ENCODE peak calls at places on chromosome 1, in eight cellular contexts. I is thoracic aorta, X is mammary epithelial cell, R is cardiac muscle cell, E is tibial artery, B is breast epithelium, A is prostate gland, O is uterus. F is an unnamed sample.

GRCh38 chr1:72936151-72936740 is 653.9 kb upstream of the NEGR1 start:
- DNase-seq in I (no peak), X (no peak), R (no peak), E (no peak), B (no peak), A (no peak), O (no peak), F (no peak)

GRCh38 chr1:167330601-167331293 is 110.1 kb downstream of the POU2F1 start:
- DNase-seq in I (no peak), X (no peak), R (no peak), E (no peak), B (no peak), A (no peak), O (no peak), F (no peak)

GRCh38 chr1:18643154-18644012 is 12.7 kb downstream of the PAX7 start:
- DNase-seq in I (no peak), X (no peak), R (no peak), E (no peak), B (no peak), A (no peak), O (no peak), F (no peak)

GRCh38 chr1:155105604-155106011 is 22.1 kb upstream of the EFNA1 start:
- DNase-seq in I (no peak), X (no peak), R (peak; percentile 92), E (no peak), B (no peak), A (no peak), O (no peak), F (no peak)

GRCh38 chr1:101308001-101308659 is 71.3 kb downstream of the S1PR1 start:
- DNase-seq in I (no peak), X (no peak), R (no peak), E (no peak), B (no peak), A (no peak), O (no peak), F (no peak)

GRCh38 chr1:51523931-51524330 is 4.9 kb upstream of the EPS15 start:
- DNase-seq in I (no peak), X (no peak), R (no peak), E (no peak), B (no peak), A (no peak), O (no peak), F (no peak)

GRCh38 chr1:110465038-110465813 is 14.3 kb downstream of the PROK1 start:
- DNase-seq in I (no peak), X (no peak), R (no peak), E (no peak), B (no peak), A (peak; percentile 26), O (no peak), F (no peak)

GRCh38 chr1:41955461-41956159 is 36.9 kb upstream of the HIVEP3 start:
- DNase-seq in I (no peak), X (peak; percentile 99), R (peak; percentile 78), E (no peak), B (no peak), A (no peak), O (no peak), F (no peak)

GRCh38 chr1:226956942-226957713 is 17.0 kb downstream of the COQ8A start:
- DNase-seq in I (no peak), X (no peak), R (no peak), E (no peak), B (no peak), A (no peak), O (no peak), F (no peak)

GRCh38 chr1:226954777-226955176 is 14.7 kb downstream of the COQ8A start:
- DNase-seq in I (no peak), X (no peak), R (no peak), E (peak; percentile 16), B (no peak), A (no peak), O (no peak), F (no peak)

GRCh38 chr1:226960256-226960655 is 20.2 kb downstream of the COQ8A start:
- DNase-seq in I (no peak), X (no peak), R (no peak), E (no peak), B (no peak), A (no peak), O (no peak), F (no peak)

GRCh38 chr1:226958300-226958699 is 18.2 kb downstream of the COQ8A start:
- DNase-seq in I (no peak), X (no peak), R (no peak), E (no peak), B (no peak), A (no peak), O (no peak), F (no peak)

DNA sequence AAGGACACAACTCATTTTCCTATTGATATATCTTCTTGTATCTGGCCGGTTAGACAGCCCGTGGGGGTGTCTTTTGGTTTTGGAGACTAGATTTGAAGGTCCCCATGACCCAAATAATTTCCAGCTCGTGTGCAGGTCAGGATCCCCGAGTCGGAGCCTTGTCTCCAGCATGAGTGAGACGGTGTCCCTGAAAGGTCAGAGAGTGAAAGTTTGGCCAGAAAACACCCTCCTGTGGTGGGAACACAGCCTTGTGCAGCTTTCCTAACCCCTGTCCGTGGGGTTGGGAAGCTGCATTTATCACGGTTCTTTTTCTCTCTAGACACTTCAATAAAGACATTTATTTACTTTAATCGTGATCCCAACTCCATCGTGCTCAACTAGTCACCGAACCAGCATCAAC is 17.6 kb downstream of the COQ8A start:
- DNase-seq in I (no peak), X (no peak), R (no peak), E (no peak), B (no peak), A (no peak), O (no peak), F (no peak)
- H3K9me3 ChIP-seq in I (no peaks in the 10 kb centered on the region), X (no peaks in the 10 kb centered on the region), R (no peaks in the 10 kb centered on the region), E (no peaks in the 10 kb centered on the region), B (no peaks in the 10 kb centered on the region), A (no peaks in the 10 kb centered on the region), O (no peaks in the 10 kb centered on the region), F (no peaks in the 10 kb centered on the region)

GRCh38 chr1:119139857-119140176 is 636 bp downstream of the WARS2 start:
- DNase-seq in I (no peak), X (no peak), R (no peak), E (no peak), B (no peak), A (peak; percentile 32), O (no peak), F (no peak)

GRCh38 chr1:119143716-119144115 is 3.3 kb upstream of the WARS2 start:
- DNase-seq in I (no peak), X (no peak), R (no peak), E (no peak), B (no peak), A (no peak), O (no peak), F (no peak)

GRCh38 chr1:119141020-119141424 is 569 bp upstream of the WARS2 start:
- DNase-seq in I (no peak), X (no peak), R (peak; percentile 43), E (no peak), B (no peak), A (no peak), O (peak; percentile 29), F (peak; percentile 62)

GRCh38 chr1:119140177-119141019 is at the start of gene WARS2:
- DNase-seq in I (peak; percentile 89), X (peak; percentile 96), R (peak; percentile 99), E (peak; percentile 97), B (peak; percentile 92), A (peak; percentile 97), O (peak; percentile 97), F (peak; percentile 99)

DNA sequence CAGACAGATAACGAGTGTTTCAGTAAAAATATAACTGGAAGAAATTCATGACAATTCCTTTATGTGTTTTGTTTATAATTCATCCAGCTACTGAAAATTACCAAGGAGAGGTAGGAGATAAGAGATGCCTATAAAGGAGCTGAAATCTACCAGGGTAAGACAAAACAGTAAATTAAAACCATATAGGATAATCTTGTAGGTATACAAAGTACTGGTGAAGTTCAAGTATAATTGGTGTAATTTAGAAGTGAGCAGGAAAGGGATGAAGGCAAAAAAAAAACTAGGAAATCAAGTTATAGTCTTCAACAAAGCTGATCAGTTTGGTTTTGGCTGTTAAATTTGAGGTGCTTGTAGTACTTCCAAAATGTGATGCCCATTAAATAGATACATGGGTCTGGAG is 1.2 kb upstream of the WARS2 start:
- DNase-seq in I (no peak), X (no peak), R (no peak), E (no peak), B (no peak), A (no peak), O (no peak), F (no peak)
- H3K4me3 ChIP-seq in I (no peak overlapping the region), X (peak overlapping the region; percentile 73), R (no peak overlapping the region), E (no peak overlapping the region), B (no peak overlapping the region), A (no peak overlapping the region), O (no peak overlapping the region), F (no peak overlapping the region)

GRCh38 chr1:178057863-178058576 is 35.9 kb upstream of the RASAL2 start:
- DNase-seq in I (no peak), X (no peak), R (peak; percentile 94), E (no peak), B (no peak), A (no peak), O (peak; percentile 70), F (peak; percentile 76)

GRCh38 chr1:178052650-178053461 is 41.0 kb upstream of the RASAL2 start:
- DNase-seq in I (no peak), X (no peak), R (peak; percentile 57), E (no peak), B (no peak), A (no peak), O (no peak), F (no peak)

GRCh38 chr1:178055093-178055492 is 38.8 kb upstream of the RASAL2 start:
- DNase-seq in I (no peak), X (no peak), R (peak; percentile 45), E (no peak), B (no peak), A (no peak), O (no peak), F (no peak)

GRCh38 chr1:178057131-178057765 is 36.7 kb upstream of the RASAL2 start:
- DNase-seq in I (no peak), X (no peak), R (peak; percentile 28), E (no peak), B (no peak), A (no peak), O (no peak), F (no peak)

DNA sequence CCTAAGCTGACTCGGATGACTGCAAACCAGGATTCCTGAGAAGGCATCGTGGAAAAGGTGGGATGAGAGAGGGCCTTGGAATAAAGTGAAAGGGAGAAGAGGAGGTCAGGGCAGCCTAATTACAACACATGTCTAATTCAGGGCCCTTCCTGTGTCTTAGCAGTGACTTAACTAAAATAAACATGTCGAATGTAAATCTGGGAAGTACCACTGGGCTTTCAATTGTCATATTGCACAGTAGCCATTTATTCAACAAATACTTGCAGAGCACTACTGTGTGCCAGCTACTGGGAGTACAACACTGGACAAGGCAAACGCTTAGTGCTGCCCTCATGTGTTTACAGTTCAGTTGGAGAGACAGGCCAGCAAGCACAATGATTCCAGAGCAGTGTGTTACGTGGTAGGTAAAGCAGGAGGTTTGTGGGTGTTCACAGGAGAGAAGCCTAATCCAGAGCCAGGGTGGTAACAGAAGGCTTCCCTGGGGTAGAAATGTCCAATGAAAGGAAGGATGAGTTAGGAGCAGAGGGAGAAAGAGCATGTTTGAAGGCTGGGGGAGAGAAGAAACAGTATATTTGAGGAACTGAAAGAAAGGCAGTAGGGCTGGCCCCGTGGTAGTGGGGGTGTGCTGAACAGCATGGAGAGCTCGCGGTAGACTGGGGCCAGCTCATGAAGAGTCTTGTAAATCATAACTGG is 38.0 kb upstream of the RASAL2 start:
- DNase-seq in I (no peak), X (no peak), R (peak; percentile 34), E (no peak), B (no peak), A (no peak), O (no peak), F (no peak)
- TF ChIP-seq CTCF in I (no peak), X (no peak), R (no peak), E (no peak), B (no peak), A (no peak), O (no peak), F (no peak)

GRCh38 chr1:27645071-27645415 is 10.1 kb upstream of the FGR start:
- DNase-seq in I (no peak), X (no peak), R (no peak), E (no peak), B (no peak), A (no peak), O (no peak), F (no peak)
- H3K9me3 ChIP-seq in I (no peaks in the 10 kb centered on the region), X (no peaks in the 10 kb centered on the region), R (no peaks in the 10 kb centered on the region), E (no peaks in the 10 kb centered on the region), B (no peaks in the 10 kb centered on the region), A (no peaks in the 10 kb centered on the region), O (no peaks in the 10 kb centered on the region), F (no peaks in the 10 kb centered on the region)

F was measured in right atrium auricular region.